ENCODE peak calls at places on chromosomes 12 and 14, in ten cellular contexts. T is cardiac septum; C is activated gamma-delta T cell treated with Interleukin-2 at 50 U/mL for 16 hours; O is HFFc6; S is BE2C; L is lower leg skin; R is NCI-H446; Q is nephron progenitor cell; G is stimulated activated CD8-positive, alpha-beta memory T cell treated with anti-CD3 and anti-CD28 coated beads, Interleukin-4, amount 100 ng/mL, for 48 hours; F is kidney glomerular epithelial cell. B is an unnamed sample.

GRCh38 chr14:74888164-74889158 is 6.7 kb downstream of the DLST start:
- DNase-seq in C (no peak), R (no peak), L (no peak), Q (no peak), S (no peak), T (no peak), O (peak; percentile 30), G (no peak), F (no peak), B (no peak)

GRCh38 chr12:46677749-46678148 is 148.0 kb downstream of the SLC38A4 start:
- DNase-seq in S (no peak), L (no peak), G (no peak), F (peak; percentile 24), T (no peak), C (no peak), R (no peak), O (peak; percentile 51), Q (no peak), B (peak; percentile 49)

GRCh38 chr12:8664228-8664963 is 1.8 kb upstream of the MFAP5 start:
- DNase-seq in Q (no peak), G (no peak), S (no peak), L (peak; percentile 76), O (no peak), T (no peak), F (no peak), R (no peak), C (no peak), B (no peak)

GRCh38 chr12:113874999-113875561 is 91.0 kb downstream of the RBM19 start:
- DNase-seq in O (peak; percentile 59), C (no peak), Q (no peak), T (no peak), S (no peak), F (no peak), R (no peak), G (no peak), L (no peak), B (peak; percentile 78)

GRCh38 chr14:76138758-76139723 is 12.7 kb upstream of the GPATCH2L start:
- DNase-seq in O (no peak), S (no peak), T (no peak), Q (peak; percentile 65), C (no peak), R (no peak), F (no peak), G (no peak), L (no peak), B (no peak)

GRCh38 chr14:49249022-49249421 is 337.2 kb downstream of the RPS29 start:
- DNase-seq in O (no peak), C (no peak), S (no peak), R (no peak), G (no peak), L (no peak), T (no peak), Q (no peak), F (no peak), B (no peak)

GRCh38 chr12:25670076-25671055 is 117.3 kb upstream of the LMNTD1 start:
- DNase-seq in S (no peak), G (no peak), C (no peak), R (no peak), L (no peak), F (peak; percentile 68), T (no peak), Q (no peak), O (peak; percentile 49), B (no peak)

GRCh38 chr14:99395904-99396530 is 84.6 kb downstream of the SETD3 start:
- DNase-seq in R (peak; percentile 89), Q (no peak), G (peak; percentile 63), C (peak; percentile 21), L (no peak), S (no peak), O (no peak), T (no peak), F (peak; percentile 71), B (peak; percentile 82)

GRCh38 chr12:75814856-75815754 is 216.5 kb downstream of the PHLDA1 start:
- DNase-seq in O (peak; percentile 98), Q (no peak), L (no peak), T (no peak), R (peak; percentile 62), S (peak; percentile 75), C (no peak), G (no peak), F (peak; percentile 97), B (peak; percentile 40)

GRCh38 chr14:76662580-76662979 is 98.7 kb upstream of the VASH1 start:
- DNase-seq in O (no peak), C (no peak), S (no peak), R (no peak), G (no peak), Q (no peak), L (no peak), F (no peak), T (no peak), B (no peak)

GRCh38 chr12:53045646-53046045 is 4.2 kb upstream of the TNS2 start:
- DNase-seq in L (no peak), C (no peak), O (no peak), G (no peak), T (no peak), Q (no peak), S (no peak), R (no peak), F (no peak), B (no peak)

GRCh38 chr12:109888179-109889020 is 8.1 kb upstream of the GLTP start:
- DNase-seq in Q (no peak), F (no peak), G (peak; percentile 42), R (no peak), O (peak; percentile 99), C (no peak), T (no peak), L (peak; percentile 54), S (no peak), B (peak; percentile 38)

GRCh38 chr12:119302334-119303132 is 32.0 kb upstream of the CCDC60 start:
- DNase-seq in Q (peak; percentile 21), L (no peak), R (peak; percentile 54), F (no peak), G (no peak), C (no peak), T (no peak), O (no peak), S (peak; percentile 42), B (no peak)

GRCh38 chr14:99261916-99262787 is 9.8 kb downstream of the BCL11B start:
- DNase-seq in R (no peak), Q (no peak), G (peak; percentile 76), F (no peak), S (no peak), C (peak; percentile 66), T (no peak), L (no peak), O (no peak), B (no peak)

GRCh38 chr12:104182144-104182543 is 33.4 kb upstream of the TXNRD1 start:
- DNase-seq in T (no peak), F (no peak), R (no peak), Q (no peak), S (no peak), O (peak; percentile 72), L (peak; percentile 69), G (no peak), C (no peak), B (peak; percentile 46)